ENCODE peak calls at places on chromosomes 6 and 20, in five cellular contexts. One of them, this sample, is unnamed.

GRCh38 chr6:31738048-31738979 is 1.5 kb upstream of the MSH5 start:
- DNase-seq in fibroblast of lung: peak
- DNase-seq in BJ: no peak
- DNase-seq in psoas muscle: no peak
- DNase-seq in tibial artery: peak
- DNase-seq in this sample: peak

GRCh38 chr6:72873438-72873837 is 251.6 kb downstream of the KCNQ5 start:
- DNase-seq in fibroblast of lung: no peak
- DNase-seq in BJ: no peak
- DNase-seq in psoas muscle: no peak
- DNase-seq in tibial artery: no peak
- DNase-seq in this sample: no peak

GRCh38 chr6:42522021-42522420 is 41.8 kb upstream of the UBR2 start:
- DNase-seq in fibroblast of lung: no peak
- DNase-seq in BJ: no peak
- DNase-seq in psoas muscle: no peak
- DNase-seq in tibial artery: no peak
- DNase-seq in this sample: no peak

GRCh38 chr20:51131806-51132205 is 108.9 kb upstream of the KCNG1 start:
- DNase-seq in fibroblast of lung: no peak
- DNase-seq in BJ: no peak
- DNase-seq in psoas muscle: no peak
- DNase-seq in tibial artery: no peak
- DNase-seq in this sample: no peak

GRCh38 chr20:24622856-24623255 is 153.4 kb downstream of the SYNDIG1 start:
- DNase-seq in fibroblast of lung: peak
- DNase-seq in BJ: no peak
- DNase-seq in psoas muscle: no peak
- DNase-seq in tibial artery: no peak
- DNase-seq in this sample: no peak

GRCh38 chr20:41330343-41330720 is 10.3 kb upstream of the LPIN3 start:
- DNase-seq in fibroblast of lung: no peak
- DNase-seq in BJ: no peak
- DNase-seq in psoas muscle: no peak
- DNase-seq in tibial artery: no peak
- DNase-seq in this sample: no peak

GRCh38 chr6:168333471-168333870 is 13.9 kb upstream of the DACT2 start:
- DNase-seq in fibroblast of lung: no peak
- DNase-seq in BJ: no peak
- DNase-seq in psoas muscle: no peak
- DNase-seq in tibial artery: no peak
- DNase-seq in this sample: no peak

GRCh38 chr6:81694214-81694613 is 58.3 kb downstream of the TENT5A start:
- DNase-seq in fibroblast of lung: no peak
- DNase-seq in BJ: no peak
- DNase-seq in psoas muscle: no peak
- DNase-seq in tibial artery: no peak
- DNase-seq in this sample: no peak

GRCh38 chr6:50791900-50792508 is 26.7 kb upstream of the TFAP2B start:
- DNase-seq in fibroblast of lung: peak
- DNase-seq in BJ: no peak
- DNase-seq in psoas muscle: no peak
- DNase-seq in tibial artery: no peak
- DNase-seq in this sample: peak

GRCh38 chr6:92043782-92044181 is 1375.6 kb downstream of the EPHA7 start:
- DNase-seq in fibroblast of lung: no peak
- DNase-seq in BJ: no peak
- DNase-seq in psoas muscle: no peak
- DNase-seq in tibial artery: no peak
- DNase-seq in this sample: no peak

GRCh38 chr6:46637145-46637544 is 15.5 kb downstream of the CYP39A1 start:
- DNase-seq in fibroblast of lung: peak
- DNase-seq in BJ: peak
- DNase-seq in psoas muscle: no peak
- DNase-seq in tibial artery: no peak
- DNase-seq in this sample: peak

GRCh38 chr6:138417493-138418117 is 13.6 kb downstream of the HEBP2 start:
- DNase-seq in fibroblast of lung: no peak
- DNase-seq in BJ: no peak
- DNase-seq in psoas muscle: no peak
- DNase-seq in tibial artery: no peak
- DNase-seq in this sample: no peak

GRCh38 chr6:152142116-152142515 is 334.6 kb downstream of the ESR1 start:
- DNase-seq in fibroblast of lung: no peak
- DNase-seq in BJ: no peak
- DNase-seq in psoas muscle: no peak
- DNase-seq in tibial artery: no peak
- DNase-seq in this sample: no peak

GRCh38 chr6:3363296-3364025 is 93.4 kb downstream of the SLC22A23 start:
- DNase-seq in fibroblast of lung: no peak
- DNase-seq in BJ: no peak
- DNase-seq in psoas muscle: no peak
- DNase-seq in tibial artery: no peak
- DNase-seq in this sample: no peak

GRCh38 chr6:125432968-125433367 is 131.2 kb upstream of the HDDC2 start:
- DNase-seq in fibroblast of lung: no peak
- DNase-seq in BJ: no peak
- DNase-seq in psoas muscle: no peak
- DNase-seq in tibial artery: no peak
- DNase-seq in this sample: no peak

GRCh38 chr6:163490826-163491577 is 76.5 kb downstream of the QKI start:
- DNase-seq in fibroblast of lung: peak
- DNase-seq in BJ: no peak
- DNase-seq in psoas muscle: peak
- DNase-seq in tibial artery: peak
- DNase-seq in this sample: no peak

GRCh38 chr6:101266063-101266462 is 127.4 kb upstream of the GRIK2 start:
- DNase-seq in fibroblast of lung: no peak
- DNase-seq in BJ: no peak
- DNase-seq in psoas muscle: no peak
- DNase-seq in tibial artery: no peak
- DNase-seq in this sample: no peak

GRCh38 chr6:72175936-72176335 is 289.6 kb downstream of the RIMS1 start:
- DNase-seq in fibroblast of lung: peak
- DNase-seq in BJ: no peak
- DNase-seq in psoas muscle: no peak
- DNase-seq in tibial artery: no peak
- DNase-seq in this sample: no peak

GRCh38 chr6:168703970-168704369 is 263.0 kb downstream of the SMOC2 start:
- DNase-seq in fibroblast of lung: no peak
- DNase-seq in BJ: no peak
- DNase-seq in psoas muscle: no peak
- DNase-seq in tibial artery: no peak
- DNase-seq in this sample: no peak

GRCh38 chr6:150100745-150101144 is 31.8 kb upstream of the ULBP3 start:
- DNase-seq in fibroblast of lung: no peak
- DNase-seq in BJ: no peak
- DNase-seq in psoas muscle: no peak
- DNase-seq in tibial artery: no peak
- DNase-seq in this sample: no peak

GRCh38 chr6:24883618-24884017 is 52.1 kb downstream of the RIPOR2 start:
- DNase-seq in fibroblast of lung: peak
- DNase-seq in BJ: peak
- DNase-seq in psoas muscle: no peak
- DNase-seq in tibial artery: no peak
- DNase-seq in this sample: no peak

GRCh38 chr6:17015144-17015543 is 86.7 kb upstream of the STMND1 start:
- DNase-seq in fibroblast of lung: peak
- DNase-seq in BJ: no peak
- DNase-seq in psoas muscle: no peak
- DNase-seq in tibial artery: no peak
- DNase-seq in this sample: peak

GRCh38 chr6:155347800-155348199 is 33.5 kb upstream of the TFB1M start:
- DNase-seq in fibroblast of lung: no peak
- DNase-seq in BJ: no peak
- DNase-seq in psoas muscle: no peak
- DNase-seq in tibial artery: no peak
- DNase-seq in this sample: no peak

GRCh38 chr20:38987777-38988176 is 25.6 kb downstream of the DHX35 start:
- DNase-seq in fibroblast of lung: no peak
- DNase-seq in BJ: no peak
- DNase-seq in psoas muscle: no peak
- DNase-seq in tibial artery: no peak
- DNase-seq in this sample: no peak

GRCh38 chr6:43771210-43771857 is 1.3 kb downstream of the VEGFA start:
- DNase-seq in fibroblast of lung: no peak
- DNase-seq in BJ: no peak
- DNase-seq in psoas muscle: peak
- DNase-seq in tibial artery: peak
- DNase-seq in this sample: no peak

DNA sequence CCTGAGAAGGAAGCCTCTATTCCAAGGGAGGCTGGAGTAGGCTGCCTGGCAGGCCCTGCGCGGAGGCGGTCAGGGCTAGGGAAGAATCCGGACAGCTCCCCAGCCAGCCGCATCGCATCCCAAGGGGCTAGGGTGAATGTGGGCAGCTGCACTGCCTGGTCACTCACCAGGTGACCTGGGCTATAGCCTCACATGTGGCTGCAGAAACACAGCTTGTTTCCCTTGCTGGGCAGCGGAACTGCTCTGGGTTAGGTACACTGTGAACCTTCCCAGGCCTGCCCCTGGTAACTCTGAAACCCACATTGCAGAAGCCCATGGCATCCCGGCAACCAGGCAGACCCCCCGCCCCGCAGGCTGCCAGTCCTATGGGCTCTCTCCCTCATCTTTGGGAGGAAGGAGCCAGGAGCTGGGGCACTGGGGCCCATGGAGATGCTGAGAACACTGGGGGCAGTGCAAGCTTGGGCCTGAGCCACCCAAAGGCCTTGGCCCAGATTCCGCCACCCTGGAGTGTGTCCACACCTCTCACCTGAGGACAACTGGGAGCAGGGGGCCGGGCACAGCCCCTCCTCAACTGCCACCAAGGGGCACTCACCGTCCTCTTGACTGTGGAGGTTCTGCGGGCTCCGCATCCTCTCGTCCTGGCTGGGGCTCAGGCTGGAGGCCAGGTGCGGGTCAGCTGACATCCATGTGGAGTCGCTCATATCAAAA is 111.0 kb downstream of the NOL4L start:
- DNase-seq in fibroblast of lung: no peak
- DNase-seq in BJ: no peak
- DNase-seq in psoas muscle: no peak
- DNase-seq in tibial artery: no peak
- DNase-seq in this sample: no peak
- H3K4me3 ChIP-seq in fibroblast of lung: peak
- H3K4me3 ChIP-seq in BJ: peak
- H3K4me3 ChIP-seq in psoas muscle: peak
- H3K4me3 ChIP-seq in tibial artery: no peak
- H3K4me3 ChIP-seq in this sample: peak

GRCh38 chr6:159042003-159042823 is 2.6 kb downstream of the TAGAP start:
- DNase-seq in fibroblast of lung: peak
- DNase-seq in BJ: no peak
- DNase-seq in psoas muscle: peak
- DNase-seq in tibial artery: no peak
- DNase-seq in this sample: no peak

GRCh38 chr6:159043986-159044385 is 805 bp downstream of the TAGAP start:
- DNase-seq in fibroblast of lung: no peak
- DNase-seq in BJ: no peak
- DNase-seq in psoas muscle: no peak
- DNase-seq in tibial artery: no peak
- DNase-seq in this sample: no peak

GRCh38 chr6:159041181-159041580 is 3.6 kb downstream of the TAGAP start:
- DNase-seq in fibroblast of lung: no peak
- DNase-seq in BJ: no peak
- DNase-seq in psoas muscle: no peak
- DNase-seq in tibial artery: no peak
- DNase-seq in this sample: no peak

GRCh38 chr6:159043236-159043635 is 1.6 kb downstream of the TAGAP start:
- DNase-seq in fibroblast of lung: no peak
- DNase-seq in BJ: no peak
- DNase-seq in psoas muscle: no peak
- DNase-seq in tibial artery: no peak
- DNase-seq in this sample: no peak

GRCh38 chr6:159042824-159043181 is 2.0 kb downstream of the TAGAP start:
- DNase-seq in fibroblast of lung: no peak
- DNase-seq in BJ: no peak
- DNase-seq in psoas muscle: no peak
- DNase-seq in tibial artery: no peak
- DNase-seq in this sample: no peak
- H3K4me3 ChIP-seq in fibroblast of lung: no peak
- H3K4me3 ChIP-seq in BJ: no peak
- H3K4me3 ChIP-seq in psoas muscle: peak
- H3K4me3 ChIP-seq in tibial artery: no peak
- H3K4me3 ChIP-seq in this sample: no peak

GRCh38 chr6:112941613-112942012 is 594.5 kb downstream of the RFPL4B start:
- DNase-seq in fibroblast of lung: no peak
- DNase-seq in BJ: no peak
- DNase-seq in psoas muscle: no peak
- DNase-seq in tibial artery: no peak
- DNase-seq in this sample: no peak
- H3K4me3 ChIP-seq in fibroblast of lung: no peak
- H3K4me3 ChIP-seq in BJ: no peak
- H3K4me3 ChIP-seq in psoas muscle: no peak
- H3K4me3 ChIP-seq in tibial artery: no peak
- H3K4me3 ChIP-seq in this sample: no peak

GRCh38 chr20:57485770-57486169 is 39.2 kb downstream of the CTCFL start:
- DNase-seq in fibroblast of lung: no peak
- DNase-seq in BJ: no peak
- DNase-seq in psoas muscle: no peak
- DNase-seq in tibial artery: no peak
- DNase-seq in this sample: no peak
- H3K4me3 ChIP-seq in fibroblast of lung: no peak
- H3K4me3 ChIP-seq in BJ: no peak
- H3K4me3 ChIP-seq in psoas muscle: no peak
- H3K4me3 ChIP-seq in tibial artery: no peak
- H3K4me3 ChIP-seq in this sample: no peak

DNA sequence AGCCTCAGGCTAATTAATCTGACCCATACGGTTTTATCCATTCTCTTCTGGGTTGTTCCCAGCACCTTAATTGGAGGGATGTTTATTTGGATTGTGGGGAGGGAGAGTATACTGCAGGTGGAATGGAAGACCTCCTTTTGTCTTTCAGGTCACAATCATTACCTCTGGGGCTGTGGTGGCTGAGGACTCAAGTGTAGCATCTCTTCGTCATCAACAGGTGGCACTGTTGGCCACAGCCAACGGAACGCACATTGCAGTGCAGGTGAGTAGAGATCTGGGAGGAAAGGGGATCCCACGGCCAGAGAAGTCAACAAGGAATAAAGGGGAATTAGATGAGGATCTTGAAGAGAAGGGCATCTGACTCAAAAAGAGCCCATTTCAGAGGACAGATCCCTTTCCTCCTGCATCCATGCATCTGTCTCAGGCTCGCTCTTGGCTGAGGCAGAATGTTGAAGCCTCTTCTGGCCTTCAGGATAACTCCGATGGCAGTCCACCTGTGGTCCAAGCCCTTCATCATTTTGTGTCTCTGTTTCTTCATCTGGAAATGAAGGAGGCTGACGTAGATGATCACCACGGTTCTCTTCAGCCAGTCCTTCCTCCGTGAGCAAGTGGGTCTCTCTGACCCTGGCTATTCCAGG is 3.2 kb upstream of the DEF6 start:
- DNase-seq in fibroblast of lung: peak
- DNase-seq in BJ: no peak
- DNase-seq in psoas muscle: peak
- DNase-seq in tibial artery: no peak
- DNase-seq in this sample: no peak
- H3K4me3 ChIP-seq in fibroblast of lung: no peak
- H3K4me3 ChIP-seq in BJ: no peak
- H3K4me3 ChIP-seq in psoas muscle: no peak
- H3K4me3 ChIP-seq in tibial artery: no peak
- H3K4me3 ChIP-seq in this sample: no peak

This sample was measured in skeletal muscle cell.